ENCODE peak calls at places on chromosomes 11 and 22, in eight cellular contexts. C is MM.1S; V is lung; D is CD8-positive, alpha-beta T cell; E is upper lobe of right lung; O is K562; K is body of pancreas; M is CD8-positive, alpha-beta memory T cell. Y is an unnamed sample.

GRCh38 chr11:96294289-96294688 is 48.7 kb downstream of the MAML2 start:
- DNase-seq in V (no peak), D (no peak), M (no peak), O (no peak), C (no peak), E (no peak), K (no peak), Y (no peak)

GRCh38 chr11:118536726-118537125 is 5.7 kb downstream of the TMEM25 start:
- DNase-seq in D (no peak), O (no peak), C (no peak), M (no peak), E (no peak), K (no peak), V (no peak), Y (no peak)

GRCh38 chr22:28282346-28282745 is 363.3 kb upstream of the PITPNB start:
- DNase-seq in V (no peak), O (no peak), C (no peak), K (no peak), E (no peak), D (no peak), M (no peak), Y (no peak)

GRCh38 chr22:33330534-33330933 is 272.4 kb upstream of the SYN3 start:
- DNase-seq in M (no peak), O (no peak), D (no peak), K (no peak), V (no peak), E (no peak), C (no peak), Y (no peak)

GRCh38 chr11:2521681-2522630 is 77.1 kb downstream of the KCNQ1 start:
- DNase-seq in K (no peak), V (no peak), D (peak; percentile 8), C (no peak), M (no peak), O (no peak), E (peak; percentile 55), Y (peak; percentile 100)

GRCh38 chr11:77374108-77374507 is 72.6 kb upstream of the GDPD4 start:
- DNase-seq in V (no peak), O (no peak), M (no peak), D (no peak), K (no peak), E (no peak), C (no peak), Y (no peak)

GRCh38 chr11:11993814-11994213 is 14.6 kb downstream of the DKK3 start:
- DNase-seq in O (peak; percentile 25), K (no peak), M (no peak), E (peak; percentile 46), C (no peak), D (no peak), V (no peak), Y (no peak)

GRCh38 chr11:59417023-59417422 is 9.2 kb downstream of the OR5A2 start:
- DNase-seq in O (no peak), V (no peak), E (no peak), C (peak; percentile 44), K (no peak), D (no peak), M (no peak), Y (no peak)

GRCh38 chr11:106172389-106172991 is 95.0 kb downstream of the AASDHPPT start:
- DNase-seq in C (no peak), D (no peak), M (no peak), E (no peak), K (no peak), V (no peak), O (no peak), Y (no peak)

GRCh38 chr22:22759371-22759770 is 115.0 kb downstream of the GGTLC2 start:
- DNase-seq in O (no peak), K (no peak), M (peak; percentile 56), V (peak; percentile 9), D (no peak), C (no peak), E (no peak), Y (no peak)

GRCh38 chr11:91299980-91300379 is 924.6 kb upstream of the FAT3 start:
- DNase-seq in M (no peak), E (no peak), V (no peak), C (peak; percentile 40), D (no peak), O (no peak), K (no peak), Y (no peak)

GRCh38 chr11:130527648-130528300 is 79.3 kb downstream of the ADAMTS15 start:
- DNase-seq in M (no peak), O (no peak), E (no peak), C (no peak), D (no peak), K (no peak), V (no peak), Y (peak; percentile 54)

GRCh38 chr22:43293661-43294392 is 49.3 kb downstream of the SCUBE1 start:
- DNase-seq in D (no peak), E (peak; percentile 80), O (peak; percentile 78), C (no peak), K (no peak), V (peak; percentile 48), M (no peak), Y (no peak)

GRCh38 chr11:64753019-64753379 is 6.8 kb downstream of the PYGM start:
- DNase-seq in M (no peak), C (no peak), O (no peak), K (no peak), D (no peak), E (no peak), V (no peak), Y (no peak)

GRCh38 chr11:44346983-44347382 is 37.0 kb upstream of the ALX4 start:
- DNase-seq in D (no peak), O (no peak), E (no peak), C (no peak), V (no peak), K (no peak), M (no peak), Y (no peak)

GRCh38 chr22:31093956-31094622 is 13.0 kb downstream of the SMTN start:
- DNase-seq in D (no peak), K (peak; percentile 38), C (no peak), M (no peak), V (no peak), E (no peak), O (no peak), Y (peak; percentile 64)

GRCh38 chr11:46305295-46305694 is 27.8 kb downstream of the CREB3L1 start:
- DNase-seq in E (no peak), O (no peak), C (no peak), K (no peak), M (no peak), V (no peak), D (no peak), Y (no peak)

GRCh38 chr11:122933434-122933833 is 48.2 kb downstream of the BSX start:
- DNase-seq in K (no peak), E (no peak), C (no peak), V (no peak), D (no peak), O (no peak), M (no peak), Y (no peak)

GRCh38 chr22:44329179-44329796 is 16.5 kb upstream of the SHISAL1 start:
- DNase-seq in V (no peak), E (no peak), K (no peak), C (peak; percentile 94), D (no peak), O (no peak), M (no peak), Y (no peak)

GRCh38 chr11:132084433-132084832 is 714.0 kb downstream of the NTM start:
- DNase-seq in K (no peak), O (no peak), D (no peak), M (no peak), C (no peak), E (no peak), V (no peak), Y (no peak)

GRCh38 chr11:132082566-132082965 is 712.2 kb downstream of the NTM start:
- DNase-seq in V (no peak), O (no peak), K (no peak), D (no peak), M (no peak), E (no peak), C (no peak), Y (no peak)

GRCh38 chr11:132088551-132088950 is 718.1 kb downstream of the NTM start:
- DNase-seq in C (no peak), V (no peak), D (no peak), E (no peak), O (no peak), M (no peak), K (no peak), Y (no peak)

GRCh38 chr11:132087148-132087547 is 716.7 kb downstream of the NTM start:
- DNase-seq in M (no peak), K (no peak), V (no peak), D (no peak), E (no peak), C (no peak), O (no peak), Y (no peak)
- H3K9me3 ChIP-seq in M (no peaks in the 10 kb centered on the region), K (no peaks in the 10 kb centered on the region), V (peaks cover 20% of the 10 kb centered on the region), D (no peaks in the 10 kb centered on the region), E (no peaks in the 10 kb centered on the region), C (no peaks in the 10 kb centered on the region), O (peaks cover under 1% of the 10 kb centered on the region), Y (no peaks in the 10 kb centered on the region)

DNA sequence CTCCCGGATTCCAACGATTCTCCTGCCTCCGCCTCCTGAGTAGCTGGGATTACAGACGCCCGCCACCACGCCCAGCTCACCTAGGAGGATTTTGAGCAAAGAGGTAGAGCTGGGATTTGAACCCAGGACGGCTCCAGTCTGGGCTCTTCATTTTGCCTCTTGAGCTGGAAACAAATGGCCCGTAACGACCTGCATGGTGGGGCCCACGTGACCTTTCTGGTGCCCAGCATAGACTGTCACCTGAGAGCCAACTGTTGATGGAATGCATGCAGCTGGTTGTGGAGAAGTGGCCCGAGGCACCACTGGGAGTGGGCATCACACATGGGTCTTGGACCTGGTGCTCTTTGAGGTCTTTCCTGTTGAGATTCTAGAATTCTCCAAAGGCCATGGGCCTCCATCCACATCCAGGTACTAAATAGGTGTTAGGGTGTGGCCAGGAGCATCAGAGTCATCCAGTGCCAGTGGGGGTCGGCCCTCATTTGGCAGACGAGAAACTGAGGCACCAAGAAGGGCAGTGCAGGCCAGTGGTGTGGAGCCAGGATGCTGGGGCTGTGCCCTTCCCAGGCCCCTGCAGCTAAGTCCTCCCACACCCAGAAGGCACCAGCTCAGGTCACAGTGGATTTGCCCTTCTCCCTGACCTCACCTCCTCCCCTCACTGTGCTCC is 3.9 kb downstream of the ATF4 start:
- DNase-seq in M (no peak), O (no peak), C (no peak), E (no peak), V (no peak), D (no peak), K (no peak), Y (peak; percentile 48)
- H3K4me3 ChIP-seq in M (no peak overlapping the region), O (no peak overlapping the region), C (no peak overlapping the region), E (no peak overlapping the region), V (no peak overlapping the region), D (no peak overlapping the region), K (no peak overlapping the region), Y (no peak overlapping the region)

DNA sequence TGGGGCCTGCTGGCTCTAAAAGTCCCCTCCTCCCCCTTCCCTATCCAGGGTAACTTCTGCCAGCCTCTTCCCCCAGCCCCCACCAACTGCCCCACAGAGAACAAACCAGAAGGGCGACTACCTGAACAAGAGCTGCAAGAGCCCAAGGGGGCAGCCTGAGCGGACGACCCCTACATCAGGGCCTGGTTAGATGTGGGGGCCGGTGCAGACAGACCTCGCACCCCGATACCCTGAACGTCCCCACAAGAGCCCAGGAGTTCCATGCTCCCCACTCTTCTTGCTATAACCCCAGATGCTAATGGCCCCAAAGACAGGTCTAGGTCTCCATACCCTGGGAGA is 20.7 kb downstream of the SUN2 start:
- DNase-seq in D (no peak), V (no peak), K (no peak), C (no peak), M (no peak), O (no peak), E (no peak), Y (no peak)
- H3K27ac ChIP-seq in D (no peak overlapping the region), V (no peak overlapping the region), K (peak overlapping the region; percentile 94), C (peak overlapping the region; percentile 10), M (no peak overlapping the region), O (no peak overlapping the region), E (no peak overlapping the region), Y (peak overlapping the region; percentile 85)

GRCh38 chr22:48709976-48710375 is 1117.7 kb downstream of the BRD1 start:
- DNase-seq in M (no peak), K (no peak), O (no peak), E (peak; percentile 42), C (no peak), D (no peak), V (no peak), Y (no peak)
- H3K9me3 ChIP-seq in M (no peaks in the 10 kb centered on the region), K (no peaks in the 10 kb centered on the region), O (no peaks in the 10 kb centered on the region), E (no peaks in the 10 kb centered on the region), C (no peaks in the 10 kb centered on the region), D (no peaks in the 10 kb centered on the region), V (peaks cover 3% of the 10 kb centered on the region), Y (no peaks in the 10 kb centered on the region)